ENCODE peak calls at places on chromosomes 6 and 20, in eight cellular contexts. A is KBM-7, L is NCI-H2081 treated with DMSO at 0.1 percent for 48 hours, C is thoracic aorta, P is DMS153, Z is anterior cingulate cortex, V is activated T-cell treated with anti-CD3 and anti-CD28 coated beads for 4 hours, F is fibroblast of pulmonary artery. T is an unnamed sample.

GRCh38 chr20:51639206-51639832 is 96.8 kb upstream of the NFATC2 start:
- DNase-seq in A (peak; percentile 75), L (no peak), C (no peak), P (peak; percentile 17), Z (peak; percentile 18), V (peak; percentile 49), F (peak; percentile 81), T (peak; percentile 52)

GRCh38 chr20:25081065-25081729 is 744 bp downstream of the VSX1 start:
- DNase-seq in A (no peak), L (no peak), C (no peak), P (no peak), Z (no peak), V (peak; percentile 17), F (peak; percentile 22), T (no peak)

GRCh38 chr6:12082368-12082767 is 70.3 kb downstream of the HIVEP1 start:
- DNase-seq in A (no peak), L (no peak), C (no peak), P (no peak), Z (no peak), V (no peak), F (no peak), T (no peak)

GRCh38 chr6:136226674-136227377 is 23.3 kb downstream of the MTFR2 start:
- DNase-seq in A (no peak), L (no peak), C (no peak), P (no peak), Z (no peak), V (no peak), F (no peak), T (no peak)

GRCh38 chr20:24199493-24199892 is 210.9 kb upstream of the GGTLC1 start:
- DNase-seq in A (no peak), L (no peak), C (no peak), P (no peak), Z (no peak), V (no peak), F (no peak), T (no peak)

GRCh38 chr20:51926670-51927305 is 124.5 kb upstream of the SALL4 start:
- DNase-seq in A (no peak), L (no peak), C (no peak), P (no peak), Z (no peak), V (no peak), F (peak; percentile 76), T (peak; percentile 74)

GRCh38 chr6:25927721-25928359 is 2.7 kb downstream of the SLC17A2 start:
- DNase-seq in A (peak; percentile 35), L (no peak), C (no peak), P (no peak), Z (no peak), V (no peak), F (peak; percentile 27), T (no peak)

GRCh38 chr6:148263961-148264360 is 78.7 kb upstream of the SASH1 start:
- DNase-seq in A (no peak), L (no peak), C (no peak), P (no peak), Z (no peak), V (no peak), F (no peak), T (no peak)

GRCh38 chr6:14396826-14397517 is 279.4 kb downstream of the CD83 start:
- DNase-seq in A (no peak), L (no peak), C (no peak), P (no peak), Z (no peak), V (no peak), F (no peak), T (no peak)

GRCh38 chr6:106974999-106975698 is 620 bp upstream of the CD24 start:
- DNase-seq in A (peak; percentile 53), L (no peak), C (no peak), P (peak; percentile 30), Z (no peak), V (no peak), F (no peak), T (no peak)

GRCh38 chr20:48284837-48285236 is 499.6 kb upstream of the SULF2 start:
- DNase-seq in A (no peak), L (no peak), C (no peak), P (no peak), Z (no peak), V (no peak), F (peak; percentile 37), T (peak; percentile 74)

GRCh38 chr20:1805161-1805581 is 90.0 kb upstream of the SIRPA start:
- DNase-seq in A (no peak), L (no peak), C (no peak), P (no peak), Z (no peak), V (no peak), F (no peak), T (no peak)

GRCh38 chr6:39107641-39108040 is 7.3 kb downstream of the SAYSD1 start:
- DNase-seq in A (no peak), L (no peak), C (no peak), P (no peak), Z (no peak), V (no peak), F (no peak), T (no peak)

GRCh38 chr6:56255370-56255769 is 8.0 kb upstream of the COL21A1 start:
- DNase-seq in A (no peak), L (no peak), C (no peak), P (no peak), Z (peak; percentile 32), V (no peak), F (peak; percentile 20), T (no peak)

GRCh38 chr6:149166747-149167146 is 150.8 kb upstream of the TAB2 start:
- DNase-seq in A (no peak), L (no peak), C (no peak), P (no peak), Z (no peak), V (no peak), F (peak; percentile 35), T (no peak)

GRCh38 chr6:166459272-166459671 is 76.5 kb upstream of the MPC1 start:
- DNase-seq in A (no peak), L (no peak), C (no peak), P (no peak), Z (no peak), V (no peak), F (no peak), T (no peak)

GRCh38 chr20:56343861-56344381 is 14.9 kb upstream of the FAM210B start:
- DNase-seq in A (no peak), L (no peak), C (no peak), P (no peak), Z (no peak), V (no peak), F (peak; percentile 53), T (no peak)

GRCh38 chr20:10488436-10489053 is 53.4 kb downstream of the SLX4IP start:
- DNase-seq in A (no peak), L (no peak), C (no peak), P (no peak), Z (no peak), V (no peak), F (no peak), T (no peak)

GRCh38 chr6:83917001-83917400 is 57.5 kb downstream of the CYB5R4 start:
- DNase-seq in A (no peak), L (no peak), C (no peak), P (no peak), Z (no peak), V (no peak), F (no peak), T (no peak)

GRCh38 chr6:118784641-118785164 is 109.2 kb upstream of the ASF1A start:
- DNase-seq in A (peak; percentile 49), L (no peak), C (no peak), P (no peak), Z (peak; percentile 8), V (no peak), F (peak; percentile 20), T (no peak)

GRCh38 chr6:24963887-24964570 is 28.3 kb upstream of the RIPOR2 start:
- DNase-seq in A (no peak), L (no peak), C (no peak), P (peak; percentile 8), Z (no peak), V (no peak), F (no peak), T (no peak)

GRCh38 chr6:55069132-55069781 is 105.1 kb upstream of the HCRTR2 start:
- DNase-seq in A (peak; percentile 69), L (no peak), C (no peak), P (no peak), Z (no peak), V (no peak), F (peak; percentile 72), T (peak; percentile 26)